ENCODE peak calls at places on chromosomes 1 and 21, in six cellular contexts. L is prostate gland; E is CD8-positive, alpha-beta T cell; W is WTC11; V is endodermal cell; H is colonic mucosa. O is an unnamed sample.
A peak's percentile ranks its signal among the peaks of the same experiment; 100 is the strongest.

GRCh38 chr1:18681423-18681835 is 50.8 kb downstream of the PAX7 start:
- DNase-seq in E (no peak), H (no peak), L (peak; percentile 8), W (no peak), V (no peak), O (peak; percentile 24)

GRCh38 chr1:201676651-201677050 is 137.7 kb downstream of the NAV1 start:
- DNase-seq in E (no peak), L (no peak), W (no peak), H (no peak), V (no peak), O (no peak)

GRCh38 chr1:41917835-41918449 is 780 bp downstream of the HIVEP3 start:
- DNase-seq in W (peak; percentile 65), E (no peak), H (peak; percentile 30), V (peak; percentile 77), L (peak; percentile 29), O (peak; percentile 29)

GRCh38 chr1:65393345-65393744 is 27.1 kb upstream of the LEPR start:
- DNase-seq in L (no peak), V (no peak), E (no peak), H (no peak), W (no peak), O (no peak)

GRCh38 chr1:233664254-233664653 is 50.3 kb downstream of the KCNK1 start:
- DNase-seq in L (no peak), H (no peak), V (no peak), W (no peak), E (no peak), O (no peak)

GRCh38 chr1:156504062-156504813 is 3.7 kb upstream of the MEF2D start:
- DNase-seq in W (no peak), H (no peak), L (no peak), V (no peak), E (no peak), O (no peak)

GRCh38 chr1:163794551-163794950 is 472.8 kb downstream of the NUF2 start:
- DNase-seq in H (no peak), L (no peak), W (no peak), E (no peak), V (no peak), O (no peak)

GRCh38 chr1:209899948-209900347 is 38.1 kb upstream of the SYT14 start:
- DNase-seq in L (no peak), V (peak; percentile 89), W (peak; percentile 82), E (no peak), H (peak; percentile 25), O (no peak)

GRCh38 chr21:41817228-41817627 is 50.4 kb upstream of the RIPK4 start:
- DNase-seq in V (peak; percentile 82), H (peak; percentile 57), W (peak; percentile 70), E (no peak), L (peak; percentile 71), O (peak; percentile 48)

GRCh38 chr1:109388884-109389637 is 8.7 kb downstream of the SORT1 start:
- DNase-seq in V (no peak), E (no peak), L (no peak), W (no peak), H (no peak), O (no peak)

GRCh38 chr1:35298464-35298863 is 30.0 kb downstream of the ZMYM4 start:
- DNase-seq in W (peak; percentile 28), E (peak; percentile 16), H (peak; percentile 27), V (peak; percentile 62), L (peak; percentile 40), O (no peak)

GRCh38 chr1:156815307-156815826 is 1.3 kb downstream of the SH2D2A start:
- DNase-seq in E (no peak), V (no peak), H (no peak), W (no peak), L (no peak), O (no peak)

GRCh38 chr21:31514598-31514997 is 144.9 kb upstream of the SOD1 start:
- DNase-seq in H (no peak), W (peak; percentile 50), E (no peak), V (peak; percentile 78), L (peak; percentile 29), O (peak; percentile 43)

GRCh38 chr1:89990976-89991831 is 3.7 kb upstream of the ZNF326 start:
- DNase-seq in V (no peak), L (no peak), E (no peak), H (no peak), W (no peak), O (no peak)

GRCh38 chr21:30251781-30252180 is 31.0 kb downstream of the KRTAP24-1 start:
- DNase-seq in L (no peak), V (no peak), H (no peak), E (no peak), W (no peak), O (no peak)

GRCh38 chr1:196933531-196934189 is 9.9 kb upstream of the CFHR2 start:
- DNase-seq in W (peak; percentile 56), L (no peak), V (peak; percentile 47), H (no peak), E (no peak), O (no peak)

GRCh38 chr1:2300851-2301606 is 72.9 kb downstream of the SKI start:
- DNase-seq in E (peak; percentile 87), W (no peak), H (peak; percentile 71), L (no peak), V (no peak), O (no peak)

GRCh38 chr1:16719571-16720402 is 20.5 kb upstream of the RNU1-4 start:
- DNase-seq in V (peak; percentile 31), W (peak; percentile 18), E (no peak), L (no peak), H (no peak), O (no peak)

GRCh38 chr1:231919900-231920299 is 293.3 kb downstream of the DISC1 start:
- DNase-seq in E (peak; percentile 3), W (no peak), H (no peak), V (no peak), L (no peak), O (no peak)

GRCh38 chr1:37028981-37029617 is 5.2 kb downstream of the GRIK3 start:
- DNase-seq in V (peak; percentile 85), L (no peak), E (no peak), H (no peak), W (peak; percentile 67), O (no peak)
- TF ChIP-seq CTCF in V (peak; percentile 84), L (no peak), E (no peak), H (no peak), W (no peak), O (no peak)

DNA sequence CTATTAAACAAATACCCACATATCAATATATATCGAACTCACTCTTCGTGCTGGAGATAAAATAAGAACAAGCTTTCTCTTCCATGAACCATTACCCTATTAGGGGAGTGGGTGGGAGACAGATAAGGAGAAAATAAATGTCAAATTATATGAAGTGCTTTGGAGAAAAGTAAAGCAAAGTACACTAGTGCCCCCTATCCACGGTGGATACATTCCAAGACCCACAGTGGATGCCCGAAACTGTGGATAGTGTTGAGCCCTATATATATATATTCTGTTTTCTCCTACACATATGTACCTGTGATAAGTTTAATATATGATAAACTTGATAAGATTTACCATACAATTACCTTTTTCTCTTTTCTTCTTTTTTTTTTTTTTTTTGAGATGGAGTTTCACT is 54.6 kb downstream of the FH start:
- DNase-seq in E (no peak), W (no peak), H (no peak), V (no peak), L (no peak), O (no peak)
- TF ChIP-seq CTCF in E (no peak), W (no peak), H (no peak), V (peak; percentile 62), L (no peak), O (no peak)

GRCh38 chr1:80893140-80893539 is 907.6 kb upstream of the ADGRL2 start:
- DNase-seq in E (no peak), H (no peak), W (no peak), L (no peak), V (no peak), O (no peak)

GRCh38 chr1:80892452-80892995 is 908.2 kb upstream of the ADGRL2 start:
- DNase-seq in E (no peak), H (no peak), L (no peak), W (no peak), V (peak; percentile 49), O (no peak)

GRCh38 chr1:80896957-80897356 is 903.8 kb upstream of the ADGRL2 start:
- DNase-seq in W (no peak), E (no peak), V (no peak), L (no peak), H (no peak), O (no peak)
- TF ChIP-seq CTCF in W (no peak), E (no peak), V (no peak), L (no peak), H (no peak), O (no peak)

GRCh38 chr1:229848762-229849677 is 218.0 kb upstream of the GALNT2 start:
- DNase-seq in E (no peak), V (peak; percentile 70), W (no peak), L (no peak), H (no peak), O (no peak)
- TF ChIP-seq CTCF in E (no peak), V (peak; percentile 86), W (peak; percentile 36), L (peak; percentile 12), H (peak; percentile 37), O (peak; percentile 69)

GRCh38 chr1:81021134-81021533 is 779.6 kb upstream of the ADGRL2 start:
- DNase-seq in V (no peak), H (no peak), L (no peak), E (no peak), W (no peak), O (no peak)
- TF ChIP-seq CTCF in V (peak; percentile 45), H (no peak), L (no peak), E (no peak), W (no peak), O (no peak)

GRCh38 chr1:37676281-37677243 is 15.8 kb upstream of the CDCA8 start:
- DNase-seq in L (peak; percentile 17), E (no peak), H (no peak), V (no peak), W (no peak), O (no peak)
- TF ChIP-seq CTCF in L (no peak), E (no peak), H (no peak), V (no peak), W (no peak), O (no peak)

DNA sequence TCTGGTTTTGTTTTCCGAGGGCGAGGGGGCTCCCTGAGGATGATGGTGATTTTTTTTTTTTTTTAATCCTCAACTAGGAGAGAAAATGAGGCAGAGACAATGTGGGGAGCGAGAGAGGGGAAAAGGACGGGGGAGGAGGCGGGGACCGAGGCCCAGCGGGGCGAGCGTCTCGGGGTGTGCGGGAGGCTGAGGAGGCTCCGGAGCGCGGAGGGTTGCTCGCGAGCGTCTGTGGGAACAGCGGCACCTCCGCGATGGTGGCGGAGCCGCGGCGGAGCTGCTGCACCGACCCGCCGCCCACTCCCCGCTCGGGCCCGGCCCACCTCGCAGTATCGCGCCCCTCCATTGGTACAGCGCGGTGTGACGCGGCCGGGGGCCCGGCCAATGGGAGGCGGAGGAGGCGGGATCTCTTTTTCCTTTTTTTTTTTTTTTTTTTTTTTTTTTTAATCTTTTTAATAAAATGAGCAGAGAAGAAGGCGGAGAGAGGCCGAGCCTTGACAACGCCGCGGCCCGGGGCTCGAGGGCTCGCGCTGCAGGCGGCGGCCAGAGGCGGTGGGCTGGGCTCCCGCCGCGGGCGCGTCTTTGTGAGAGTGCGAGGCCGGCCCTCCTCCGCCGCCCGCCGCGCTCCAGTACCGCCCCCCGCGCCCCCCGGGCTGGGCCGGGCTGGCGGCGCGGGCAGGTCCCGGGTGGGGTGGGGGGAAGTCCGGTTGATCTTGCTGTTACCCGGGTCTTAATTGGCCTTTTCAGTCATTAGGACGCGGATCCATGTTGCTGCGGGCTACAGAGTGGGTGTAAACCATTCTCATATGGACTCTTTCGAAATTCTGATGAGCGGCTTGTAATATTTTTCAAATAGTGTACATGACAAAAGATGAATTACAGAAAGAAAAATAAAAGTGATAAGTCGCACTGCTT is at the start of gene RERE:
- DNase-seq in V (peak; percentile 97), L (peak; percentile 92), H (peak; percentile 93), E (peak; percentile 97), W (peak; percentile 91), O (peak; percentile 96)
- TF ChIP-seq CTCF in V (peak; percentile 9), L (no peak), H (no peak), E (no peak), W (no peak), O (peak; percentile 19)

O was measured in neural crest cell.